ENCODE peak calls at places on chromosomes 3 and 15, in seven cellular contexts. One of them, this sample, is unnamed.

GRCh38 chr3:101779808-101780366 is 876 bp downstream of the NXPE3 start:
- DNase-seq in lower leg skin: no peak
- DNase-seq in ELF-1: no peak
- DNase-seq in stimulated activated CD8-positive, alpha-beta memory T cell treated with anti-CD3 and anti-CD28 coated beads, Interleukin-15, amount 100 ng/mL, for 4 hours: no peak
- DNase-seq in kidney tubule cell: no peak
- DNase-seq in neural progenitor cell: no peak
- DNase-seq in iris pigment epithelial cell: no peak
- DNase-seq in this sample: no peak

GRCh38 chr3:187000711-187001151 is 70.4 kb downstream of the ST6GAL1 start:
- DNase-seq in lower leg skin: no peak
- DNase-seq in ELF-1: no peak
- DNase-seq in stimulated activated CD8-positive, alpha-beta memory T cell treated with anti-CD3 and anti-CD28 coated beads, Interleukin-15, amount 100 ng/mL, for 4 hours: no peak
- DNase-seq in kidney tubule cell: no peak
- DNase-seq in neural progenitor cell: no peak
- DNase-seq in iris pigment epithelial cell: no peak
- DNase-seq in this sample: no peak

GRCh38 chr3:168024537-168024941 is 71.2 kb downstream of the GOLIM4 start:
- DNase-seq in lower leg skin: no peak
- DNase-seq in ELF-1: no peak
- DNase-seq in stimulated activated CD8-positive, alpha-beta memory T cell treated with anti-CD3 and anti-CD28 coated beads, Interleukin-15, amount 100 ng/mL, for 4 hours: no peak
- DNase-seq in kidney tubule cell: peak
- DNase-seq in neural progenitor cell: no peak
- DNase-seq in iris pigment epithelial cell: peak
- DNase-seq in this sample: no peak

GRCh38 chr3:157522646-157523045 is 19.4 kb upstream of the VEPH1 start:
- DNase-seq in lower leg skin: no peak
- DNase-seq in ELF-1: no peak
- DNase-seq in stimulated activated CD8-positive, alpha-beta memory T cell treated with anti-CD3 and anti-CD28 coated beads, Interleukin-15, amount 100 ng/mL, for 4 hours: no peak
- DNase-seq in kidney tubule cell: no peak
- DNase-seq in neural progenitor cell: no peak
- DNase-seq in iris pigment epithelial cell: no peak
- DNase-seq in this sample: no peak

GRCh38 chr15:70475439-70475781 is 287.9 kb downstream of the UACA start:
- DNase-seq in lower leg skin: no peak
- DNase-seq in ELF-1: no peak
- DNase-seq in stimulated activated CD8-positive, alpha-beta memory T cell treated with anti-CD3 and anti-CD28 coated beads, Interleukin-15, amount 100 ng/mL, for 4 hours: no peak
- DNase-seq in kidney tubule cell: no peak
- DNase-seq in neural progenitor cell: no peak
- DNase-seq in iris pigment epithelial cell: no peak
- DNase-seq in this sample: no peak

GRCh38 chr15:28096720-28097431 is 2.2 kb downstream of the OCA2 start:
- DNase-seq in lower leg skin: no peak
- DNase-seq in ELF-1: peak
- DNase-seq in stimulated activated CD8-positive, alpha-beta memory T cell treated with anti-CD3 and anti-CD28 coated beads, Interleukin-15, amount 100 ng/mL, for 4 hours: no peak
- DNase-seq in kidney tubule cell: peak
- DNase-seq in neural progenitor cell: peak
- DNase-seq in iris pigment epithelial cell: no peak
- DNase-seq in this sample: no peak

GRCh38 chr15:70533931-70534742 is 229.2 kb downstream of the UACA start:
- DNase-seq in lower leg skin: no peak
- DNase-seq in ELF-1: no peak
- DNase-seq in stimulated activated CD8-positive, alpha-beta memory T cell treated with anti-CD3 and anti-CD28 coated beads, Interleukin-15, amount 100 ng/mL, for 4 hours: no peak
- DNase-seq in kidney tubule cell: peak
- DNase-seq in neural progenitor cell: no peak
- DNase-seq in iris pigment epithelial cell: no peak
- DNase-seq in this sample: no peak

GRCh38 chr3:155661042-155661441 is 83.8 kb downstream of the PLCH1 start:
- DNase-seq in lower leg skin: no peak
- DNase-seq in ELF-1: no peak
- DNase-seq in stimulated activated CD8-positive, alpha-beta memory T cell treated with anti-CD3 and anti-CD28 coated beads, Interleukin-15, amount 100 ng/mL, for 4 hours: no peak
- DNase-seq in kidney tubule cell: no peak
- DNase-seq in neural progenitor cell: no peak
- DNase-seq in iris pigment epithelial cell: no peak
- DNase-seq in this sample: no peak

GRCh38 chr15:35209838-35210237 is 124.7 kb upstream of the NANOGP8 start:
- DNase-seq in lower leg skin: no peak
- DNase-seq in ELF-1: no peak
- DNase-seq in stimulated activated CD8-positive, alpha-beta memory T cell treated with anti-CD3 and anti-CD28 coated beads, Interleukin-15, amount 100 ng/mL, for 4 hours: no peak
- DNase-seq in kidney tubule cell: peak
- DNase-seq in neural progenitor cell: no peak
- DNase-seq in iris pigment epithelial cell: peak
- DNase-seq in this sample: no peak

GRCh38 chr3:194671511-194671899 is 486 bp downstream of the LSG1 start:
- DNase-seq in lower leg skin: no peak
- DNase-seq in ELF-1: no peak
- DNase-seq in stimulated activated CD8-positive, alpha-beta memory T cell treated with anti-CD3 and anti-CD28 coated beads, Interleukin-15, amount 100 ng/mL, for 4 hours: no peak
- DNase-seq in kidney tubule cell: peak
- DNase-seq in neural progenitor cell: peak
- DNase-seq in iris pigment epithelial cell: peak
- DNase-seq in this sample: no peak

GRCh38 chr3:28667646-28668376 is 319.2 kb upstream of the AZI2 start:
- DNase-seq in lower leg skin: peak
- DNase-seq in ELF-1: peak
- DNase-seq in stimulated activated CD8-positive, alpha-beta memory T cell treated with anti-CD3 and anti-CD28 coated beads, Interleukin-15, amount 100 ng/mL, for 4 hours: peak
- DNase-seq in kidney tubule cell: peak
- DNase-seq in neural progenitor cell: peak
- DNase-seq in iris pigment epithelial cell: peak
- DNase-seq in this sample: peak

GRCh38 chr3:16513141-16514020 is at the start of gene RFTN1:
- DNase-seq in lower leg skin: peak
- DNase-seq in ELF-1: peak
- DNase-seq in stimulated activated CD8-positive, alpha-beta memory T cell treated with anti-CD3 and anti-CD28 coated beads, Interleukin-15, amount 100 ng/mL, for 4 hours: no peak
- DNase-seq in kidney tubule cell: peak
- DNase-seq in neural progenitor cell: peak
- DNase-seq in iris pigment epithelial cell: peak
- DNase-seq in this sample: peak

GRCh38 chr3:183587337-183587736 is 31.8 kb upstream of the KLHL6 start:
- DNase-seq in lower leg skin: no peak
- DNase-seq in ELF-1: no peak
- DNase-seq in stimulated activated CD8-positive, alpha-beta memory T cell treated with anti-CD3 and anti-CD28 coated beads, Interleukin-15, amount 100 ng/mL, for 4 hours: no peak
- DNase-seq in kidney tubule cell: no peak
- DNase-seq in neural progenitor cell: no peak
- DNase-seq in iris pigment epithelial cell: peak
- DNase-seq in this sample: no peak

GRCh38 chr3:102979682-102980378 is 545.0 kb downstream of the ZPLD1 start:
- DNase-seq in lower leg skin: peak
- DNase-seq in ELF-1: no peak
- DNase-seq in stimulated activated CD8-positive, alpha-beta memory T cell treated with anti-CD3 and anti-CD28 coated beads, Interleukin-15, amount 100 ng/mL, for 4 hours: no peak
- DNase-seq in kidney tubule cell: peak
- DNase-seq in neural progenitor cell: no peak
- DNase-seq in iris pigment epithelial cell: peak
- DNase-seq in this sample: no peak

GRCh38 chr3:23948761-23949160 is 3.7 kb downstream of the NR1D2 start:
- DNase-seq in lower leg skin: no peak
- DNase-seq in ELF-1: no peak
- DNase-seq in stimulated activated CD8-positive, alpha-beta memory T cell treated with anti-CD3 and anti-CD28 coated beads, Interleukin-15, amount 100 ng/mL, for 4 hours: no peak
- DNase-seq in kidney tubule cell: peak
- DNase-seq in neural progenitor cell: no peak
- DNase-seq in iris pigment epithelial cell: peak
- DNase-seq in this sample: no peak

GRCh38 chr15:69730281-69731235 is 277.9 kb downstream of the RPLP1 start:
- DNase-seq in lower leg skin: no peak
- DNase-seq in ELF-1: peak
- DNase-seq in stimulated activated CD8-positive, alpha-beta memory T cell treated with anti-CD3 and anti-CD28 coated beads, Interleukin-15, amount 100 ng/mL, for 4 hours: no peak
- DNase-seq in kidney tubule cell: peak
- DNase-seq in neural progenitor cell: no peak
- DNase-seq in iris pigment epithelial cell: no peak
- DNase-seq in this sample: no peak

GRCh38 chr3:185867650-185868049 is 42.8 kb upstream of the IGF2BP2 start:
- DNase-seq in lower leg skin: no peak
- DNase-seq in ELF-1: no peak
- DNase-seq in stimulated activated CD8-positive, alpha-beta memory T cell treated with anti-CD3 and anti-CD28 coated beads, Interleukin-15, amount 100 ng/mL, for 4 hours: no peak
- DNase-seq in kidney tubule cell: no peak
- DNase-seq in neural progenitor cell: no peak
- DNase-seq in iris pigment epithelial cell: no peak
- DNase-seq in this sample: no peak

GRCh38 chr3:42705962-42706585 is 3.5 kb upstream of the HHATL start:
- DNase-seq in lower leg skin: no peak
- DNase-seq in ELF-1: no peak
- DNase-seq in stimulated activated CD8-positive, alpha-beta memory T cell treated with anti-CD3 and anti-CD28 coated beads, Interleukin-15, amount 100 ng/mL, for 4 hours: no peak
- DNase-seq in kidney tubule cell: no peak
- DNase-seq in neural progenitor cell: no peak
- DNase-seq in iris pigment epithelial cell: no peak
- DNase-seq in this sample: no peak

GRCh38 chr3:11764931-11765363 is 81.7 kb downstream of the TAMM41 start:
- DNase-seq in lower leg skin: no peak
- DNase-seq in ELF-1: no peak
- DNase-seq in stimulated activated CD8-positive, alpha-beta memory T cell treated with anti-CD3 and anti-CD28 coated beads, Interleukin-15, amount 100 ng/mL, for 4 hours: no peak
- DNase-seq in kidney tubule cell: peak
- DNase-seq in neural progenitor cell: no peak
- DNase-seq in iris pigment epithelial cell: peak
- DNase-seq in this sample: no peak

GRCh38 chr3:124963755-124964154 is 29.2 kb upstream of the MUC13 start:
- DNase-seq in lower leg skin: no peak
- DNase-seq in ELF-1: no peak
- DNase-seq in stimulated activated CD8-positive, alpha-beta memory T cell treated with anti-CD3 and anti-CD28 coated beads, Interleukin-15, amount 100 ng/mL, for 4 hours: no peak
- DNase-seq in kidney tubule cell: no peak
- DNase-seq in neural progenitor cell: no peak
- DNase-seq in iris pigment epithelial cell: no peak
- DNase-seq in this sample: no peak

GRCh38 chr3:45972534-45973402 is 22.9 kb downstream of the FYCO1 start:
- DNase-seq in lower leg skin: no peak
- DNase-seq in ELF-1: no peak
- DNase-seq in stimulated activated CD8-positive, alpha-beta memory T cell treated with anti-CD3 and anti-CD28 coated beads, Interleukin-15, amount 100 ng/mL, for 4 hours: no peak
- DNase-seq in kidney tubule cell: peak
- DNase-seq in neural progenitor cell: no peak
- DNase-seq in iris pigment epithelial cell: peak
- DNase-seq in this sample: no peak

GRCh38 chr3:84891851-84892250 is 66.9 kb upstream of the CADM2 start:
- DNase-seq in lower leg skin: no peak
- DNase-seq in ELF-1: no peak
- DNase-seq in stimulated activated CD8-positive, alpha-beta memory T cell treated with anti-CD3 and anti-CD28 coated beads, Interleukin-15, amount 100 ng/mL, for 4 hours: no peak
- DNase-seq in kidney tubule cell: no peak
- DNase-seq in neural progenitor cell: no peak
- DNase-seq in iris pigment epithelial cell: no peak
- DNase-seq in this sample: no peak

GRCh38 chr3:132721479-132722164 is 587 bp downstream of the NPHP3 start:
- DNase-seq in lower leg skin: peak
- DNase-seq in ELF-1: peak
- DNase-seq in stimulated activated CD8-positive, alpha-beta memory T cell treated with anti-CD3 and anti-CD28 coated beads, Interleukin-15, amount 100 ng/mL, for 4 hours: no peak
- DNase-seq in kidney tubule cell: peak
- DNase-seq in neural progenitor cell: peak
- DNase-seq in iris pigment epithelial cell: peak
- DNase-seq in this sample: peak

GRCh38 chr3:24474862-24475261 is 19.8 kb downstream of the THRB start:
- DNase-seq in lower leg skin: no peak
- DNase-seq in ELF-1: no peak
- DNase-seq in stimulated activated CD8-positive, alpha-beta memory T cell treated with anti-CD3 and anti-CD28 coated beads, Interleukin-15, amount 100 ng/mL, for 4 hours: no peak
- DNase-seq in kidney tubule cell: no peak
- DNase-seq in neural progenitor cell: no peak
- DNase-seq in iris pigment epithelial cell: no peak
- DNase-seq in this sample: no peak

GRCh38 chr3:184498986-184499606 is 62.5 kb upstream of the EPHB3 start:
- DNase-seq in lower leg skin: no peak
- DNase-seq in ELF-1: no peak
- DNase-seq in stimulated activated CD8-positive, alpha-beta memory T cell treated with anti-CD3 and anti-CD28 coated beads, Interleukin-15, amount 100 ng/mL, for 4 hours: no peak
- DNase-seq in kidney tubule cell: no peak
- DNase-seq in neural progenitor cell: no peak
- DNase-seq in iris pigment epithelial cell: no peak
- DNase-seq in this sample: no peak

GRCh38 chr3:22759636-22760310 is 443.4 kb upstream of the UBE2E2 start:
- DNase-seq in lower leg skin: no peak
- DNase-seq in ELF-1: no peak
- DNase-seq in stimulated activated CD8-positive, alpha-beta memory T cell treated with anti-CD3 and anti-CD28 coated beads, Interleukin-15, amount 100 ng/mL, for 4 hours: no peak
- DNase-seq in kidney tubule cell: no peak
- DNase-seq in neural progenitor cell: no peak
- DNase-seq in iris pigment epithelial cell: no peak
- DNase-seq in this sample: no peak

GRCh38 chr3:15796771-15797599 is 794 bp downstream of the ANKRD28 start:
- DNase-seq in lower leg skin: no peak
- DNase-seq in ELF-1: peak
- DNase-seq in stimulated activated CD8-positive, alpha-beta memory T cell treated with anti-CD3 and anti-CD28 coated beads, Interleukin-15, amount 100 ng/mL, for 4 hours: no peak
- DNase-seq in kidney tubule cell: peak
- DNase-seq in neural progenitor cell: peak
- DNase-seq in iris pigment epithelial cell: peak
- DNase-seq in this sample: peak

GRCh38 chr15:64046347-64047153 is at the start of gene DAPK2:
- DNase-seq in lower leg skin: no peak
- DNase-seq in ELF-1: peak
- DNase-seq in stimulated activated CD8-positive, alpha-beta memory T cell treated with anti-CD3 and anti-CD28 coated beads, Interleukin-15, amount 100 ng/mL, for 4 hours: peak
- DNase-seq in kidney tubule cell: peak
- DNase-seq in neural progenitor cell: peak
- DNase-seq in iris pigment epithelial cell: peak
- DNase-seq in this sample: peak

GRCh38 chr15:101161656-101162055 is 90.2 kb downstream of the CHSY1 start:
- DNase-seq in lower leg skin: no peak
- DNase-seq in ELF-1: no peak
- DNase-seq in stimulated activated CD8-positive, alpha-beta memory T cell treated with anti-CD3 and anti-CD28 coated beads, Interleukin-15, amount 100 ng/mL, for 4 hours: no peak
- DNase-seq in kidney tubule cell: no peak
- DNase-seq in neural progenitor cell: no peak
- DNase-seq in iris pigment epithelial cell: no peak
- DNase-seq in this sample: no peak

GRCh38 chr3:42814914-42815507 is 5.8 kb downstream of the ACKR2 start:
- DNase-seq in lower leg skin: no peak
- DNase-seq in ELF-1: no peak
- DNase-seq in stimulated activated CD8-positive, alpha-beta memory T cell treated with anti-CD3 and anti-CD28 coated beads, Interleukin-15, amount 100 ng/mL, for 4 hours: no peak
- DNase-seq in kidney tubule cell: peak
- DNase-seq in neural progenitor cell: no peak
- DNase-seq in iris pigment epithelial cell: no peak
- DNase-seq in this sample: no peak